ENCODE peak calls at places on chromosome 20, in four cellular contexts. N, Q, X and T are unnamed samples.

GRCh38 chr20:40651121-40651520 is 37.9 kb downstream of the MAFB start:
- DNase-seq in N (peak; percentile 65), Q (no peak), X (no peak), T (peak; percentile 33)

GRCh38 chr20:45919536-45919933 is 7.6 kb upstream of the PLTP start:
- DNase-seq in N (peak; percentile 82), Q (no peak), X (no peak), T (peak; percentile 47)

GRCh38 chr20:37945034-37945660 is 42.2 kb downstream of the VSTM2L start:
- DNase-seq in N (no peak), Q (no peak), X (no peak), T (no peak)

GRCh38 chr20:59656417-59656816 is 52.1 kb downstream of the PHACTR3 start:
- DNase-seq in N (no peak), Q (no peak), X (no peak), T (no peak)

GRCh38 chr20:53677447-53678314 is 84.0 kb upstream of the ZNF217 start:
- DNase-seq in N (peak; percentile 34), Q (no peak), X (no peak), T (peak; percentile 64)

GRCh38 chr20:47583551-47583950 is 81.9 kb downstream of the NCOA3 start:
- DNase-seq in N (no peak), Q (no peak), X (no peak), T (no peak)

GRCh38 chr20:20174089-20174835 is 121.9 kb downstream of the CFAP61 start:
- DNase-seq in N (no peak), Q (no peak), X (no peak), T (no peak)

GRCh38 chr20:34709044-34709835 is 5.1 kb downstream of the TP53INP2 start:
- DNase-seq in N (peak; percentile 86), Q (peak; percentile 82), X (peak; percentile 71), T (peak; percentile 91)

GRCh38 chr20:3890410-3890751 is 1.2 kb downstream of the PANK2 start:
- DNase-seq in N (peak; percentile 53), Q (no peak), X (no peak), T (peak; percentile 82)

GRCh38 chr20:63494084-63494419 is 4.8 kb downstream of the EEF1A2 start:
- DNase-seq in N (no peak), Q (no peak), X (no peak), T (no peak)

GRCh38 chr20:17570347-17571152 is 675 bp downstream of the DSTN start:
- DNase-seq in N (peak; percentile 34), Q (peak; percentile 68), X (no peak), T (peak; percentile 73)

GRCh38 chr20:9332783-9333482 is 181.5 kb upstream of the LAMP5 start:
- DNase-seq in N (no peak), Q (no peak), X (no peak), T (no peak)

GRCh38 chr20:61254881-61255589 is 3.0 kb downstream of the CDH4 start:
- DNase-seq in N (no peak), Q (no peak), X (no peak), T (no peak)